ENCODE peak calls at places on chromosomes 12 and 14, in ten cellular contexts. V is thoracic aorta; Q is transverse colon; H is hepatocyte; L is left lung; Y is stomach; G is CD8-positive, alpha-beta T cell; A is cardiac muscle cell; D is naive thymus-derived CD4-positive, alpha-beta T cell; Z is lower lobe of right lung. X is an unnamed sample. For H3K9me3, the result is how much of the 10 kb centered on the place peaks cover.

GRCh38 chr14:67539116-67539515 is 6.0 kb downstream of the PLEKHH1 start:
- DNase-seq in D (no peak), H (no peak), Q (no peak), L (no peak), V (no peak), Y (no peak), G (no peak), Z (no peak), A (no peak), X (no peak)

GRCh38 chr14:101721951-101722661 is 39.4 kb upstream of the PPP2R5C start:
- DNase-seq in Y (peak), D (peak), L (no peak), Q (peak), G (peak), A (no peak), H (no peak), V (no peak), Z (no peak), X (peak)

GRCh38 chr14:90577661-90578282 is 180.9 kb downstream of the CALM1 start:
- DNase-seq in L (peak), D (no peak), H (no peak), Q (no peak), Y (no peak), G (no peak), A (no peak), Z (no peak), V (no peak), X (no peak)

GRCh38 chr14:54747616-54748015 is 155.0 kb downstream of the GCH1 start:
- DNase-seq in H (no peak), A (no peak), Q (no peak), G (no peak), D (no peak), Y (no peak), V (no peak), Z (no peak), L (no peak), X (no peak)

GRCh38 chr14:79057333-79057732 is 887.2 kb downstream of the NRXN3 start:
- DNase-seq in A (no peak), Q (no peak), Z (no peak), L (no peak), H (no peak), Y (no peak), G (no peak), V (no peak), D (no peak), X (no peak)

GRCh38 chr14:64675246-64675645 is 29.0 kb upstream of the PLEKHG3 start:
- DNase-seq in G (no peak), L (no peak), V (no peak), Y (no peak), D (no peak), H (no peak), Z (no peak), A (no peak), Q (peak), X (no peak)

GRCh38 chr14:101340556-101340955 is 220.7 kb upstream of the DIO3 start:
- DNase-seq in V (no peak), Z (no peak), A (no peak), D (no peak), L (no peak), Y (no peak), Q (no peak), H (no peak), G (no peak), X (no peak)

GRCh38 chr12:46964496-46965098 is 114.8 kb upstream of the PCED1B start:
- DNase-seq in H (peak), D (no peak), A (peak), Z (no peak), Y (no peak), G (no peak), L (no peak), Q (no peak), V (no peak), X (no peak)

GRCh38 chr14:68789798-68790655 is 2.8 kb downstream of the ZFP36L1 start:
- DNase-seq in A (no peak), D (no peak), Y (peak), V (no peak), H (peak), Q (peak), G (peak), Z (no peak), L (peak), X (no peak)

GRCh38 chr12:132955094-132955932 is 793 bp downstream of the ZNF605 start:
- DNase-seq in G (no peak), H (peak), A (peak), L (no peak), V (no peak), Y (peak), Q (peak), Z (no peak), D (no peak), X (no peak)

GRCh38 chr12:57016348-57016747 is at the start of gene TAC3:
- DNase-seq in A (peak), H (no peak), G (no peak), V (no peak), Z (no peak), D (no peak), Q (no peak), L (no peak), Y (no peak), X (no peak)

GRCh38 chr14:67554341-67554740 is 21.3 kb downstream of the PLEKHH1 start:
- DNase-seq in H (no peak), V (no peak), G (no peak), Q (no peak), A (no peak), L (no peak), Z (no peak), D (no peak), Y (no peak), X (no peak)

GRCh38 chr12:32397703-32398102 is 1.7 kb upstream of the FGD4 start:
- DNase-seq in D (no peak), Q (no peak), G (no peak), H (no peak), V (no peak), A (no peak), L (no peak), Z (no peak), Y (no peak), X (no peak)

GRCh38 chr12:121799175-121799841 is 4.5 kb upstream of the SETD1B start:
- DNase-seq in Q (peak), Y (peak), Z (peak), A (peak), L (peak), H (peak), G (peak), V (peak), D (no peak), X (peak)

GRCh38 chr14:62655161-62655560 is 390.1 kb downstream of the KCNH5 start:
- DNase-seq in L (no peak), V (no peak), A (no peak), G (no peak), D (no peak), Q (no peak), H (peak), Y (no peak), Z (no peak), X (no peak)

GRCh38 chr14:104585966-104586702 is 6.6 kb downstream of the C14orf180 start:
- DNase-seq in Q (no peak), A (no peak), G (no peak), D (no peak), H (peak), Y (no peak), V (peak), L (no peak), Z (no peak), X (no peak)

GRCh38 chr14:104586832-104587620 is 7.5 kb downstream of the C14orf180 start:
- DNase-seq in L (no peak), Y (peak), H (no peak), A (no peak), Q (no peak), G (no peak), Z (no peak), D (no peak), V (peak), X (no peak)

GRCh38 chr14:104587641-104588040 is 8.1 kb downstream of the C14orf180 start:
- DNase-seq in H (no peak), L (no peak), Y (no peak), D (no peak), G (no peak), Q (no peak), A (no peak), Z (no peak), V (no peak), X (no peak)

GRCh38 chr14:104589338-104590195 is 10.0 kb downstream of the C14orf180 start:
- DNase-seq in D (no peak), G (no peak), Z (no peak), Y (no peak), L (peak), V (no peak), Q (no peak), A (no peak), H (no peak), X (no peak)

GRCh38 chr14:104588066-104588857 is 8.7 kb downstream of the C14orf180 start:
- DNase-seq in Y (peak), A (no peak), G (no peak), L (peak), V (no peak), D (no peak), Z (no peak), Q (no peak), H (no peak), X (no peak)
- H3K9me3 ChIP-seq in Y (under half), A (under half), G (under half), L (under half), V (under half), D (under half), Z (under half), Q (under half), H (under half), X (under half)

GRCh38 chr14:45793081-45793480 is 540.1 kb upstream of the MIS18BP1 start:
- DNase-seq in L (no peak), Q (no peak), H (peak), Z (no peak), G (no peak), Y (peak), A (no peak), D (no peak), V (no peak), X (no peak)
- H3K9me3 ChIP-seq in L (under half), Q (under half), H (under half), Z (under half), G (under half), Y (under half), A (under half), D (under half), V (under half), X (under half)

GRCh38 chr12:62301799-62302133 is 41.6 kb downstream of the USP15 start:
- DNase-seq in Z (no peak), L (no peak), H (no peak), Q (no peak), V (no peak), Y (no peak), A (no peak), D (no peak), G (no peak), X (no peak)
- H3K9me3 ChIP-seq in Z (under half), L (under half), H (under half), Q (under half), V (under half), Y (under half), A (under half), D (under half), G (under half), X (under half)

DNA sequence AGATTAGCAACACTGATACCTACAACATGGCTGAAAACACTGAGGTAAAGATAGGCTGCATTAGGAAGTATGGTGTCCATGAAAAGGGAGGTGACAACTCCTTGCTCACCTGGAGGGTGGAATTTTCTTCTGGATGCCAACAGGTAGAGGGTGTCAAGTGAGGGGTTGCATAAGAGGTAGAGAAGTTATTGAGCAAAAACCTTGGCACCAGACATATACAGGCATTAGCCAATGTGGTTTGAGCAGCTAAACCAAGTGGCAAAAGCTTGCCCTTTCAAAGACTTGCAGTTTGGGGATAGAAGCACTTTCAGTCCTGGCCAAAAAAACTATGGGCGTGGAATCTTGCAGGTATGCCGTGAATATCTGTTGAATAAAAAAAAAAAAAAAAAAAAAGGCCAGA is 3.8 kb downstream of the RITA1 start:
- DNase-seq in A (no peak), Q (no peak), V (no peak), H (no peak), G (no peak), Z (no peak), Y (no peak), D (no peak), L (no peak), X (no peak)
- H3K9me3 ChIP-seq in A (under half), Q (under half), V (under half), H (under half), G (under half), Z (under half), Y (under half), D (under half), L (under half), X (under half)

DNA sequence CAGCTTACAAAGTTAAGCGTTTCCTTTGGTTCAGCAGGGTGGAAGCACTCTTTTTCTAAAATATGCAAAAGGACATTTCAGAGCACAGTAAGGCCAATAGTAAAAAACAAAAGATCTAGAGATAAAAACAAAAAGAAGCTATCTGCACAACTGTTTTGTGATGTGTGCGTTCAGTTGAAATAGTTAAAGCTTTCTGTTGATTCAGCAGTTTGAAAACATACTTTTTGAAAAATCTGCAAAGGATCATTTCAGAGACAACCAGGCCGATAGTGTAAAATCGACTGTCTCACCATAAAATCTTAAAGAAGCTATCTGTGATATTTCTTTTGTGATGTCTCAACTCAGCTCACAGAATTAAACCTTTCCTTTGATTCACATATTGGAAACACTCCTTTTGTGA is 300.0 kb upstream of the ALG10B start:
- DNase-seq in G (no peak), D (no peak), V (no peak), Y (no peak), H (no peak), A (no peak), L (no peak), Z (no peak), Q (no peak), X (no peak)
- H3K9me3 ChIP-seq in G (under half), D (under half), V (under half), Y (under half), H (under half), A (under half), L (half or more), Z (half or more), Q (under half), X (under half)

GRCh38 chr14:77808250-77808649 is 8.3 kb downstream of the ADCK1 start:
- DNase-seq in D (no peak), G (no peak), V (no peak), A (no peak), Y (no peak), Z (no peak), Q (no peak), L (no peak), H (no peak), X (no peak)

GRCh38 chr14:77809011-77809410 is 9.1 kb downstream of the ADCK1 start:
- DNase-seq in Q (no peak), Z (no peak), G (no peak), L (no peak), V (no peak), Y (no peak), A (no peak), D (no peak), H (no peak), X (no peak)

DNA sequence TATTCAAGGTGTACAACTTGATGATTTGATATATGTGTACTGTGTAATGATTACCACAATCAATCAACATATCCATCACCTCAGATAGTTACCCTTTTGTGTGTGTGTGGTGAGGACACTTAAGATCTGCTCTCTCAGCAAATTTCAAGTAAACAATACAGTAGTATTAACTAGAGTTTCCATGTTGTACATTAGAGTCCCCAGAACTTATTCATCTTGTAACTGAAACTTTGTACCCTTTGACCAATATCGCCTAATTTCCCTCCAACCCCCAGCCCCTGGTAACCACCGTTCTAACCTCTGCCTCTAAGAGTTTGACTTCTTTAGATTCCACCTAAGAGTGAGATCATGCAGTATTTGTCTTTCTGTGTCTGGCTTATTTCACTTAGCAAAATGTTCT is 12.1 kb downstream of the ADCK1 start:
- DNase-seq in L (no peak), H (no peak), Q (no peak), D (no peak), G (no peak), Z (no peak), A (no peak), V (no peak), Y (no peak), X (no peak)
- H3K9me3 ChIP-seq in L (under half), H (under half), Q (under half), D (under half), G (under half), Z (under half), A (under half), V (under half), Y (under half), X (under half)

GRCh38 chr14:81582420-81582819 is 48.8 kb upstream of the SEL1L start:
- DNase-seq in D (no peak), V (no peak), H (no peak), G (no peak), L (no peak), Q (no peak), A (no peak), Y (no peak), Z (no peak), X (no peak)

GRCh38 chr14:81584495-81584894 is 50.8 kb upstream of the SEL1L start:
- DNase-seq in H (no peak), Q (no peak), L (no peak), D (no peak), V (no peak), Y (no peak), A (no peak), Z (no peak), G (no peak), X (no peak)

DNA sequence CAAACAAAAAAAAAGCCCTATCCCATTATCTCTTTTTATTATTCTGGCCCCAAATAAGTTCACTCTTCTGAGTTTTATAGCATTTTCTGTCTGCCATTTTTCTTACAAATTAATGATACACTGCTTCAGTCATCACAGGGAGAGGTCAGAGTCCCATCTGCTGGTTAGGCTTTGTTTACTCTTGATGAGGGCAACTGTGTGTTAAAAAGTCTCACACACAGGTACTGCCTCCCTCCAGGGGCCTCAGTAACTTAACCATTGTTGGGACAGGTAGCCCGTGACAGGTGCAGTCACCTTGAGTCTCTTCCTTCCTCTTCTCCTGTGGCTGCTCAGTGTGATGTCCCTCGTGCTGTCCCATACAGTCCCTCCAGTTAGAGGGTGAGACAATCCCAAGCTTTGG is 45.5 kb upstream of the SEL1L start:
- DNase-seq in Z (no peak), A (no peak), L (no peak), V (no peak), Q (no peak), D (no peak), Y (no peak), G (no peak), H (peak), X (no peak)
- H3K9me3 ChIP-seq in Z (under half), A (under half), L (under half), V (under half), Q (under half), D (under half), Y (under half), G (under half), H (under half), X (under half)

GRCh38 chr14:70354204-70354603 is 5.3 kb downstream of the COX16 start:
- DNase-seq in Z (no peak), Q (no peak), Y (no peak), D (no peak), H (no peak), G (no peak), L (no peak), V (no peak), A (no peak), X (no peak)

GRCh38 chr14:70350078-70350477 is 9.4 kb downstream of the COX16 start:
- DNase-seq in G (no peak), A (no peak), V (no peak), Y (no peak), H (no peak), Z (no peak), Q (no peak), D (no peak), L (no peak), X (no peak)
- H3K9me3 ChIP-seq in G (under half), A (under half), V (under half), Y (under half), H (under half), Z (under half), Q (under half), D (under half), L (under half), X (under half)